ENCODE peak calls at places on chromosome 20, in four cellular contexts. One of them, this sample, is unnamed. For H3K36me3, the result is how much of the 10 kb centered on the place peaks cover.

GRCh38 chr20:10005885-10006284 is 28.9 kb upstream of the ANKEF1 start:
- DNase-seq in ovary: no peak
- DNase-seq in IMR-90: no peak
- DNase-seq in tibial nerve: no peak
- DNase-seq in this sample: no peak

GRCh38 chr20:26208296-26209091 is 511.8 kb upstream of the ZNF337 start:
- DNase-seq in tibial nerve: no peak
- DNase-seq in ovary: no peak
- DNase-seq in IMR-90: no peak
- DNase-seq in this sample: peak

GRCh38 chr20:52532674-52533073 is 341.1 kb upstream of the ZFP64 start:
- DNase-seq in tibial nerve: no peak
- DNase-seq in IMR-90: no peak
- DNase-seq in ovary: no peak
- DNase-seq in this sample: no peak

GRCh38 chr20:63873477-63873971 is 8.5 kb downstream of the TPD52L2 start:
- DNase-seq in tibial nerve: no peak
- DNase-seq in IMR-90: peak
- DNase-seq in ovary: no peak
- DNase-seq in this sample: no peak

GRCh38 chr20:50085481-50086365 is 27.2 kb downstream of the UBE2V1 start:
- DNase-seq in tibial nerve: no peak
- DNase-seq in IMR-90: peak
- DNase-seq in ovary: no peak
- DNase-seq in this sample: peak

GRCh38 chr20:17928211-17928611 is 40.4 kb downstream of the SNX5 start:
- DNase-seq in ovary: no peak
- DNase-seq in tibial nerve: peak
- DNase-seq in IMR-90: no peak
- DNase-seq in this sample: no peak

GRCh38 chr20:47502801-47503239 is 1.1 kb downstream of the NCOA3 start:
- DNase-seq in tibial nerve: no peak
- DNase-seq in ovary: no peak
- DNase-seq in IMR-90: peak
- DNase-seq in this sample: no peak

GRCh38 chr20:10033905-10034304 is 882 bp upstream of the ANKEF1 start:
- DNase-seq in IMR-90: no peak
- DNase-seq in ovary: no peak
- DNase-seq in tibial nerve: no peak
- DNase-seq in this sample: no peak

GRCh38 chr20:34249291-34249690 is 8.1 kb downstream of the ASIP start:
- DNase-seq in IMR-90: peak
- DNase-seq in tibial nerve: no peak
- DNase-seq in ovary: no peak
- DNase-seq in this sample: no peak

GRCh38 chr20:45940469-45940868 is 6.0 kb downstream of the PCIF1 start:
- DNase-seq in ovary: no peak
- DNase-seq in tibial nerve: no peak
- DNase-seq in IMR-90: no peak
- DNase-seq in this sample: no peak

GRCh38 chr20:24296477-24297380 is 172.7 kb upstream of the SYNDIG1 start:
- DNase-seq in IMR-90: no peak
- DNase-seq in tibial nerve: no peak
- DNase-seq in ovary: no peak
- DNase-seq in this sample: no peak

GRCh38 chr20:38760978-38761377 is 12.7 kb downstream of the ACTR5 start:
- DNase-seq in IMR-90: no peak
- DNase-seq in ovary: no peak
- DNase-seq in tibial nerve: no peak
- DNase-seq in this sample: no peak

GRCh38 chr20:38763616-38764015 is 15.4 kb downstream of the ACTR5 start:
- DNase-seq in ovary: no peak
- DNase-seq in tibial nerve: no peak
- DNase-seq in IMR-90: no peak
- DNase-seq in this sample: no peak

GRCh38 chr20:38759135-38759534 is 10.9 kb downstream of the ACTR5 start:
- DNase-seq in tibial nerve: no peak
- DNase-seq in IMR-90: no peak
- DNase-seq in ovary: no peak
- DNase-seq in this sample: no peak

GRCh38 chr20:38764563-38765355 is 16.5 kb downstream of the ACTR5 start:
- DNase-seq in ovary: no peak
- DNase-seq in IMR-90: peak
- DNase-seq in tibial nerve: no peak
- DNase-seq in this sample: no peak

GRCh38 chr20:38762174-38762573 is 13.9 kb downstream of the ACTR5 start:
- DNase-seq in ovary: no peak
- DNase-seq in IMR-90: no peak
- DNase-seq in tibial nerve: no peak
- DNase-seq in this sample: no peak
- H3K36me3 ChIP-seq in ovary: under half
- H3K36me3 ChIP-seq in IMR-90: under half
- H3K36me3 ChIP-seq in tibial nerve: under half
- H3K36me3 ChIP-seq in this sample: half or more

DNA sequence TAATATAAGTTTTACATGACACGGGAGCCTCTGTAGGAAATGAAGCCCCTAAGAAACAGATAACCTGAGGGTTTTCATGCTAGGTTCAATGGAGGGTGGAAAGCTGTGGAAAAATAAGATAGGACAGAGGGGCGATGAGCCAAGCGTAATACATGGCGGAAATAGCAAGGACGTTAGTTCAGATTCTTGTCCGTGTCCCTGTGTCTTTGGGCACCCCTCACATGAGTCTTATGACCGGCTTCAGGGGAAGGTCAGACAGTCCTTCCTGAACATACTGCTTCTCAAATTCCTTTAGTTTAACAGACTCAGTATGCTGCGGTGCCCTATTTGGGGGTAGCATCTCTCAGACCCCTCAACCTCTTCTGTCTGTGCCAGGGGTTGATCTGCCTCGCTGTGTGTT is 20.8 kb downstream of the EFCAB8 start:
- DNase-seq in IMR-90: no peak
- DNase-seq in ovary: no peak
- DNase-seq in tibial nerve: no peak
- DNase-seq in this sample: no peak
- H3K4me3 ChIP-seq in IMR-90: no peak
- H3K4me3 ChIP-seq in ovary: no peak
- H3K4me3 ChIP-seq in tibial nerve: no peak
- H3K4me3 ChIP-seq in this sample: no peak

GRCh38 chr20:42063176-42063575 is 445.0 kb upstream of the CHD6 start:
- DNase-seq in tibial nerve: no peak
- DNase-seq in IMR-90: no peak
- DNase-seq in ovary: no peak
- DNase-seq in this sample: no peak
- H3K36me3 ChIP-seq in tibial nerve: under half
- H3K36me3 ChIP-seq in IMR-90: under half
- H3K36me3 ChIP-seq in ovary: under half
- H3K36me3 ChIP-seq in this sample: under half

GRCh38 chr20:709864-710761 is 34.5 kb upstream of the SCRT2 start:
- DNase-seq in IMR-90: no peak
- DNase-seq in tibial nerve: no peak
- DNase-seq in ovary: no peak
- DNase-seq in this sample: peak
- H3K4me3 ChIP-seq in IMR-90: no peak
- H3K4me3 ChIP-seq in tibial nerve: no peak
- H3K4me3 ChIP-seq in ovary: no peak
- H3K4me3 ChIP-seq in this sample: peak

DNA sequence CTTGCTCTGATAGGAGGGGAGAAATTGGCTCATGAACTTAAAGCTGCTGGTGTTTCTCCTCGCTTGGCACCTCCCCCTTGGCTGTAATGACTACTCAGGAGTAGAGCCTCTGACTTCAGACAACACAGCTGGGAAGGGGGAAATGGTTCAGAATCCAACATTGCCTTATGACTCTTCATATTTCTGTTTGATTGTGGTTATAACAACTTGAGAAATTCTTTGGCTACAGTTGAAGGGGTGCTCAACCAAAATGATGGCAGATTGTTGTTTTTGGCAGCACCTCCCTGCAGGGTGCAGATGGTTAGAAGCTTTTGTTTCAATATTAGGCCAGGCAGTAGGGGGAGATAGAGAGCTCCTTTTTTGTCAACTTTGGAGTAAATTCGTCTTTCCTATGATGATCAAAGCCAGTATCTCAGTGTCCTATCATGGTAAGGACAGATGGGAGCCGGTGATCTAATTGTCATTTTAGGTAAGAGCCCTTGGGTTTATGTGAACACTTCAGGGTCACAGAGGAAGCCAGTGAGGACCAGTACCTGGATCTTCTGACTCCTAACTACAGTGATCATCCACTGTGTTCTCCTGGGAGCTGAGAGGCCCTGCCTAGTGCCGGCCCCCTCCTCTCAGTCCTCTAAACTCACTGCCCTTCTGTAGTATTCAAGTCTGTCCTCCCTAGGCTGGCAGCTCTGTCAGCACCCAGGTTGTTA is 39.9 kb downstream of the RPRD1B start:
- DNase-seq in tibial nerve: no peak
- DNase-seq in IMR-90: peak
- DNase-seq in ovary: peak
- DNase-seq in this sample: peak
- H3K36me3 ChIP-seq in tibial nerve: under half
- H3K36me3 ChIP-seq in IMR-90: under half
- H3K36me3 ChIP-seq in ovary: under half
- H3K36me3 ChIP-seq in this sample: half or more

GRCh38 chr20:59030911-59031310 is 1.2 kb downstream of the ATP5F1E start:
- DNase-seq in tibial nerve: no peak
- DNase-seq in ovary: no peak
- DNase-seq in IMR-90: no peak
- DNase-seq in this sample: no peak

GRCh38 chr20:59031326-59032022 is 661 bp downstream of the ATP5F1E start:
- DNase-seq in tibial nerve: no peak
- DNase-seq in ovary: no peak
- DNase-seq in IMR-90: no peak
- DNase-seq in this sample: no peak

GRCh38 chr20:59027746-59028320 is 4.3 kb downstream of the ATP5F1E start:
- DNase-seq in IMR-90: peak
- DNase-seq in tibial nerve: no peak
- DNase-seq in ovary: no peak
- DNase-seq in this sample: no peak

GRCh38 chr20:59026904-59027745 is 5.0 kb downstream of the ATP5F1E start:
- DNase-seq in tibial nerve: no peak
- DNase-seq in IMR-90: no peak
- DNase-seq in ovary: no peak
- DNase-seq in this sample: no peak

DNA sequence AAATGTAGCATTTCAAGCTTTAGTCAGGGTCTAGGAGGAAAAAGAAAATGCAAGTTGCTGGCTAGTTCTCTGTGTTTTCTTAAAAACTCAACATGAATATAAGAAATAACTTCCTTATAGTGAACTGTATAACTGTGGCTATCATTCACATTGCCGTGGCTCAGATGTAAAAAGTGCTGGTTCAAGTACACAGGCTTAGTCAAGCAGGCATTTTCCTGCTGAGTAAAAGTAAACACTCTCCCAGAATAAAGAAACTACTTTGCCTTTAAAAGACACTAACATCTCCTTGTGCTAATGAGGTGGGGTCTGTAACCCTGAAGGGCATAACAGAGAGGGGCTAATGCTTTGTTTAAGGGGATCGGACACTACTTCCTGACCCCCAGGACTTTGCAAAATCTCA is 3.3 kb downstream of the ATP5F1E start:
- DNase-seq in tibial nerve: no peak
- DNase-seq in IMR-90: peak
- DNase-seq in ovary: no peak
- DNase-seq in this sample: no peak
- H3K4me3 ChIP-seq in tibial nerve: no peak
- H3K4me3 ChIP-seq in IMR-90: peak
- H3K4me3 ChIP-seq in ovary: no peak
- H3K4me3 ChIP-seq in this sample: peak